ENCODE peak calls at places on chromosome 14, in ten cellular contexts. H is sigmoid colon, I is Peyer's patch, A is adrenal gland, V is tibial nerve, B is esophagus squamous epithelium, Z is transverse colon, K is IMR-90, D is spleen, T is right lobe of liver. M is an unnamed sample. For H3K9me3, the result is how much of the 10 kb centered on the place peaks cover.

GRCh38 chr14:99832326-99832725 is 39.1 kb downstream of the EML1 start:
- DNase-seq in H (no peak), I (no peak), A (no peak), V (no peak), B (no peak), Z (no peak), K (no peak), D (no peak), T (no peak), M (no peak)

GRCh38 chr14:54893151-54893760 is 9.4 kb downstream of the GCH1 start:
- DNase-seq in H (no peak), I (peak), A (no peak), V (no peak), B (no peak), Z (no peak), K (peak), D (no peak), T (no peak), M (no peak)

GRCh38 chr14:74478996-74479635 is 14.0 kb downstream of the NPC2 start:
- DNase-seq in H (no peak), I (no peak), A (no peak), V (no peak), B (no peak), Z (no peak), K (peak), D (no peak), T (no peak), M (no peak)

GRCh38 chr14:67418368-67419174 is 6.6 kb upstream of the PLEK2 start:
- DNase-seq in H (peak), I (peak), A (peak), V (no peak), B (no peak), Z (peak), K (peak), D (no peak), T (no peak), M (no peak)

GRCh38 chr14:102195446-102195845 is 55.7 kb downstream of the WDR20 start:
- DNase-seq in H (no peak), I (no peak), A (no peak), V (no peak), B (no peak), Z (no peak), K (peak), D (no peak), T (no peak), M (no peak)

GRCh38 chr14:92645841-92646478 is 102.5 kb downstream of the LGMN start:
- DNase-seq in H (no peak), I (no peak), A (peak), V (no peak), B (no peak), Z (no peak), K (peak), D (peak), T (no peak), M (no peak)

GRCh38 chr14:45905672-45906071 is 652.7 kb upstream of the MIS18BP1 start:
- DNase-seq in H (no peak), I (no peak), A (no peak), V (no peak), B (no peak), Z (no peak), K (no peak), D (no peak), T (no peak), M (no peak)

GRCh38 chr14:81819344-81819743 is 285.7 kb upstream of the SEL1L start:
- DNase-seq in H (no peak), I (no peak), A (no peak), V (no peak), B (no peak), Z (no peak), K (no peak), D (no peak), T (no peak), M (no peak)

GRCh38 chr14:103694572-103695026 is 20.7 kb downstream of the XRCC3 start:
- DNase-seq in H (no peak), I (no peak), A (peak), V (no peak), B (no peak), Z (no peak), K (no peak), D (peak), T (no peak), M (no peak)

GRCh38 chr14:64703393-64704144 is 655 bp upstream of the PLEKHG3 start:
- DNase-seq in H (peak), I (no peak), A (no peak), V (no peak), B (no peak), Z (no peak), K (no peak), D (no peak), T (no peak), M (no peak)
- TF ChIP-seq POLR2A in H (no peak), I (no peak), A (no peak), V (no peak), B (no peak), Z (no peak), K (no peak), D (no peak), T (no peak), M (no peak)

GRCh38 chr14:96915478-96915877 is 118.3 kb downstream of the VRK1 start:
- DNase-seq in H (no peak), I (no peak), A (no peak), V (no peak), B (no peak), Z (no peak), K (no peak), D (no peak), T (no peak), M (no peak)
- H3K4me3 ChIP-seq in H (no peak), I (no peak), A (no peak), V (no peak), B (no peak), Z (no peak), K (no peak), D (no peak), T (no peak), M (no peak)

DNA sequence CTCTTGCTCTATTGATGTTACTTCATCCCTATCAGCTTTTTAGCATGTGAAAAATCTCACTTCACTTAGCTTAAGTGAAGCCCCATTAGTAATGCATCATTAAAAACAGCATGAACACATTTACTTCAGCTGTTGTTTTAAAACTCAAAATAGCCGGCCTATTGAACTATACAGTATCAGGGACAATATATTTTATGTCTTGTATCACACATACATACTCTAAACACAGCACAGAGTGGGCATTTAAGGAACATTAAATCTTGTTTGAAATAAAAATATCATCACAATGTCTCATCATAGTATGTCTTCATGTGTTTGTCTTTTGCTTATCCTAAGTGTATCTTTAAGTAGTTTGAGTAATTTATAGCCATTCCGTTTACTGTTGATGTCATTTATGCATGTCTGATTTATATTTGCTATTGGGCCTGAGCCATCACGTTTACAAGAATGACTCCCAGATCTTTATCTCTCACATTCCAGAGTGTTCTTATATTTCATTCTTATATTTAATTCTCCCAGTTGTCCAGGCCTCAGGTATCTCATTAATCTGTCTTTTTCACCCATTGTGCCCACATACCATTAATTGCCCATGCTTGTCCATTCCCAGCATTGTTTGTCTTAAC is 57.5 kb downstream of the ARHGAP5 start:
- DNase-seq in H (no peak), I (no peak), A (no peak), V (no peak), B (no peak), Z (no peak), K (peak), D (no peak), T (no peak), M (no peak)
- H3K9me3 ChIP-seq in H (under half), I (under half), A (under half), V (under half), B (under half), Z (under half), K (under half), D (under half), T (under half), M (under half)

GRCh38 chr14:64915797-64916196 is 1.5 kb downstream of the CHURC1 start:
- DNase-seq in H (no peak), I (no peak), A (no peak), V (no peak), B (no peak), Z (no peak), K (no peak), D (no peak), T (no peak), M (no peak)

GRCh38 chr14:64910847-64911495 is 3.3 kb upstream of the CHURC1 start:
- DNase-seq in H (no peak), I (no peak), A (no peak), V (no peak), B (no peak), Z (no peak), K (peak), D (no peak), T (no peak), M (no peak)

GRCh38 chr14:64912256-64912655 is 2.0 kb upstream of the CHURC1 start:
- DNase-seq in H (no peak), I (no peak), A (no peak), V (no peak), B (no peak), Z (no peak), K (no peak), D (no peak), T (no peak), M (no peak)

GRCh38 chr14:64915025-64915424 is 770 bp downstream of the CHURC1 start:
- DNase-seq in H (no peak), I (no peak), A (no peak), V (no peak), B (no peak), Z (no peak), K (no peak), D (no peak), T (no peak), M (no peak)

DNA sequence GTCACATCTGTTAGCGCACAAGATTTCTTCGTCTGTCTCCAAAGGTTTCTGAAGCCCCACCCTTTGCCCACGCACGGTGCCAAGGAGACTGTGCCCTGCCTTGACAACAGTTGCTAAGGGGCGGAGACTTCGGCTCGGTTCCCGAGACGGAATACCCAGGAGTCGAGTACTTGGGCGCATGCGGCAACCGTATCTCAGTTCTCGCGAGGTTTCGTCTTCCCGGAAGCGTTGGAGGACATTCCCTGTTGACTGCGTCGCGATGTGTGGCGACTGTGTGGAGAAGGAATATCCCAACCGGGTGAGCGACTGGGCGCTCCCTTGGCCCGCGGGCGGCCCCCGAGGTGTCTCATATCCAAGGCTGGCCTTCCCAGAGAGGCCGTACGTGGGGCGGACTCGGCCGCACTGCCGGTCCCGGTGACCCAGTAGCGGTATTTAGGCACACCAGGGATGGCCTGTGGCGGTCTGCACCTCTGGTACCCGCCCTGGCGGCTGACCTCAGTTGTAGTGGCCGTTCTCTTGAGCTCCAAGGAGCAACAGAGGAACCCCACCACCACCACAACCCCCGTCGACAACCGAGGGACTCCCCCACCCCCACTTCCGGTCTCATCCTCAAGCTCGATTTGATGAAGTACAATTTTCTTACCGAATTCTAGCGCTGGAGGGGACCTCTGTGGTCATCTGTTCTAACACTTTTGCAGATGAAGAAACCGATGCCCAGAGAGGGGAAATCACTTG is at the start of gene CHURC1:
- DNase-seq in H (peak), I (peak), A (peak), V (peak), B (peak), Z (peak), K (peak), D (peak), T (peak), M (peak)
- TF ChIP-seq POLR2A in H (peak), I (peak), A (peak), V (peak), B (peak), Z (peak), K (peak), D (peak), T (peak), M (peak)

GRCh38 chr14:77654001-77654431 is 37.6 kb upstream of the SPTLC2 start:
- DNase-seq in H (no peak), I (no peak), A (no peak), V (no peak), B (no peak), Z (no peak), K (no peak), D (no peak), T (no peak), M (no peak)
- H3K4me3 ChIP-seq in H (no peak), I (no peak), A (no peak), V (no peak), B (no peak), Z (no peak), K (no peak), D (no peak), T (no peak), M (no peak)

M was measured in uterus.